ENCODE peak calls at places on chromosomes 3 and 15, in five cellular contexts. Z, G, P, M and A are unnamed samples.

GRCh38 chr3:15032650-15033049 is 32.5 kb downstream of the MRPS25 start:
- DNase-seq in Z (no peak), G (no peak), P (no peak), M (no peak), A (no peak)

GRCh38 chr15:74144153-74144775 is 13.9 kb downstream of the ISLR2 start:
- DNase-seq in Z (no peak), G (peak), P (no peak), M (no peak), A (no peak)

GRCh38 chr3:197151562-197151961 is 121.9 kb upstream of the MELTF start:
- DNase-seq in Z (no peak), G (peak), P (no peak), M (no peak), A (peak)

GRCh38 chr15:91007266-91007665 is 12.9 kb upstream of the PRC1 start:
- DNase-seq in Z (no peak), G (no peak), P (no peak), M (no peak), A (no peak)

GRCh38 chr3:73432021-73432722 is 192.6 kb downstream of the PDZRN3 start:
- DNase-seq in Z (no peak), G (peak), P (no peak), M (no peak), A (peak)

GRCh38 chr3:181723568-181724431 is 12.1 kb downstream of the SOX2 start:
- DNase-seq in Z (no peak), G (no peak), P (no peak), M (no peak), A (no peak)

GRCh38 chr3:81268526-81268925 is 492.9 kb downstream of the GBE1 start:
- DNase-seq in Z (no peak), G (no peak), P (no peak), M (no peak), A (no peak)

GRCh38 chr3:124652009-124652408 is 78.2 kb upstream of the UMPS start:
- DNase-seq in Z (no peak), G (no peak), P (no peak), M (no peak), A (no peak)

GRCh38 chr3:171351676-171352075 is 108.5 kb downstream of the TNIK start:
- DNase-seq in Z (no peak), G (peak), P (no peak), M (no peak), A (peak)

GRCh38 chr3:40780341-40780800 is 255.6 kb downstream of the ZNF621 start:
- DNase-seq in Z (no peak), G (peak), P (no peak), M (no peak), A (no peak)

GRCh38 chr3:32940726-32941125 is 10.7 kb upstream of the CCR4 start:
- DNase-seq in Z (no peak), G (no peak), P (no peak), M (no peak), A (no peak)